ENCODE peak calls at places on chromosome 19, in five cellular contexts. One of them, this sample, is unnamed.

GRCh38 chr19:11578342-11579142 is 1.1 kb upstream of the ACP5 start:
- DNase-seq in uterus: peak; percentile 46
- DNase-seq in CD8-positive, alpha-beta T cell: peak; percentile 31
- DNase-seq in right lobe of liver: peak; percentile 74
- DNase-seq in lower lobe of right lung: peak; percentile 92
- DNase-seq in this sample: peak; percentile 88

GRCh38 chr19:5298502-5298901 is 42.1 kb downstream of the PTPRS start:
- DNase-seq in CD8-positive, alpha-beta T cell: no peak
- DNase-seq in lower lobe of right lung: peak; percentile 86
- DNase-seq in right lobe of liver: no peak
- DNase-seq in uterus: no peak
- DNase-seq in this sample: no peak

GRCh38 chr19:54026656-54027055 is 35.2 kb downstream of the CACNG6 start:
- DNase-seq in uterus: no peak
- DNase-seq in lower lobe of right lung: no peak
- DNase-seq in CD8-positive, alpha-beta T cell: no peak
- DNase-seq in right lobe of liver: no peak
- DNase-seq in this sample: no peak

GRCh38 chr19:6065685-6066365 is 44.5 kb downstream of the RFX2 start:
- DNase-seq in CD8-positive, alpha-beta T cell: peak; percentile 73
- DNase-seq in right lobe of liver: peak; percentile 79
- DNase-seq in uterus: peak; percentile 83
- DNase-seq in lower lobe of right lung: peak; percentile 73
- DNase-seq in this sample: peak; percentile 49

GRCh38 chr19:48064509-48064908 is 20.6 kb upstream of the CABP5 start:
- DNase-seq in right lobe of liver: no peak
- DNase-seq in CD8-positive, alpha-beta T cell: no peak
- DNase-seq in uterus: no peak
- DNase-seq in lower lobe of right lung: no peak
- DNase-seq in this sample: no peak

GRCh38 chr19:46616631-46617322 is 8.1 kb downstream of the PTGIR start:
- DNase-seq in uterus: no peak
- DNase-seq in CD8-positive, alpha-beta T cell: no peak
- DNase-seq in right lobe of liver: peak; percentile 82
- DNase-seq in lower lobe of right lung: no peak
- DNase-seq in this sample: no peak

GRCh38 chr19:20423381-20424207 is 142.0 kb downstream of the ZNF737 start:
- DNase-seq in CD8-positive, alpha-beta T cell: peak; percentile 28
- DNase-seq in right lobe of liver: peak; percentile 56
- DNase-seq in uterus: peak; percentile 39
- DNase-seq in lower lobe of right lung: peak; percentile 81
- DNase-seq in this sample: peak; percentile 80

GRCh38 chr19:1222394-1222793 is 15.4 kb downstream of the CBARP start:
- DNase-seq in CD8-positive, alpha-beta T cell: no peak
- DNase-seq in uterus: no peak
- DNase-seq in lower lobe of right lung: no peak
- DNase-seq in right lobe of liver: no peak
- DNase-seq in this sample: no peak

GRCh38 chr19:48914181-48914580 is 14.1 kb downstream of the NUCB1 start:
- DNase-seq in right lobe of liver: no peak
- DNase-seq in CD8-positive, alpha-beta T cell: no peak
- DNase-seq in lower lobe of right lung: no peak
- DNase-seq in uterus: no peak
- DNase-seq in this sample: no peak

GRCh38 chr19:40213251-40213793 is 4.9 kb downstream of the TTC9B start:
- DNase-seq in lower lobe of right lung: no peak
- DNase-seq in uterus: no peak
- DNase-seq in CD8-positive, alpha-beta T cell: no peak
- DNase-seq in right lobe of liver: no peak
- DNase-seq in this sample: no peak

GRCh38 chr19:49503582-49503962 is 7.3 kb downstream of the RPS11 start:
- DNase-seq in right lobe of liver: no peak
- DNase-seq in CD8-positive, alpha-beta T cell: no peak
- DNase-seq in lower lobe of right lung: no peak
- DNase-seq in uterus: no peak
- DNase-seq in this sample: no peak

GRCh38 chr19:6057651-6058365 is 52.5 kb downstream of the RFX2 start:
- DNase-seq in uterus: peak; percentile 30
- DNase-seq in CD8-positive, alpha-beta T cell: no peak
- DNase-seq in right lobe of liver: no peak
- DNase-seq in lower lobe of right lung: no peak
- DNase-seq in this sample: no peak

GRCh38 chr19:51919606-51920005 is 7.7 kb upstream of the ZNF613 start:
- DNase-seq in right lobe of liver: no peak
- DNase-seq in lower lobe of right lung: no peak
- DNase-seq in uterus: no peak
- DNase-seq in CD8-positive, alpha-beta T cell: no peak
- DNase-seq in this sample: no peak
- H3K9me3 ChIP-seq in right lobe of liver: peaks cover 27% of the 10 kb centered on the region
- H3K9me3 ChIP-seq in lower lobe of right lung: peaks cover 87% of the 10 kb centered on the region
- H3K9me3 ChIP-seq in uterus: no peaks in the 10 kb centered on the region
- H3K9me3 ChIP-seq in CD8-positive, alpha-beta T cell: peaks cover 48% of the 10 kb centered on the region
- H3K9me3 ChIP-seq in this sample: peaks cover 98% of the 10 kb centered on the region

GRCh38 chr19:52638601-52639000 is 446 bp upstream of the ZNF83 start:
- DNase-seq in CD8-positive, alpha-beta T cell: no peak
- DNase-seq in uterus: no peak
- DNase-seq in right lobe of liver: peak; percentile 51
- DNase-seq in lower lobe of right lung: peak; percentile 54
- DNase-seq in this sample: peak; percentile 39
- H3K4me3 ChIP-seq in CD8-positive, alpha-beta T cell: peak overlapping the region; percentile 68
- H3K4me3 ChIP-seq in uterus: peak overlapping the region; percentile 66
- H3K4me3 ChIP-seq in right lobe of liver: peak overlapping the region; percentile 64
- H3K4me3 ChIP-seq in lower lobe of right lung: peak overlapping the region; percentile 85
- H3K4me3 ChIP-seq in this sample: peak overlapping the region; percentile 74

GRCh38 chr19:42224940-42225717 is 5.0 kb downstream of the ZNF526 start:
- DNase-seq in right lobe of liver: no peak
- DNase-seq in uterus: no peak
- DNase-seq in lower lobe of right lung: no peak
- DNase-seq in CD8-positive, alpha-beta T cell: no peak
- DNase-seq in this sample: no peak

GRCh38 chr19:42220751-42221097 is 612 bp downstream of the ZNF526 start:
- DNase-seq in right lobe of liver: no peak
- DNase-seq in uterus: no peak
- DNase-seq in CD8-positive, alpha-beta T cell: no peak
- DNase-seq in lower lobe of right lung: no peak
- DNase-seq in this sample: no peak

GRCh38 chr19:42217522-42218442 is at the start of gene DEDD2:
- DNase-seq in uterus: peak; percentile 99
- DNase-seq in CD8-positive, alpha-beta T cell: peak; percentile 99
- DNase-seq in lower lobe of right lung: peak; percentile 98
- DNase-seq in right lobe of liver: peak; percentile 99
- DNase-seq in this sample: peak; percentile 98

GRCh38 chr19:42216653-42217521 is 590 bp downstream of the DEDD2 start:
- DNase-seq in right lobe of liver: no peak
- DNase-seq in lower lobe of right lung: peak; percentile 66
- DNase-seq in CD8-positive, alpha-beta T cell: no peak
- DNase-seq in uterus: peak; percentile 55
- DNase-seq in this sample: peak; percentile 65

DNA sequence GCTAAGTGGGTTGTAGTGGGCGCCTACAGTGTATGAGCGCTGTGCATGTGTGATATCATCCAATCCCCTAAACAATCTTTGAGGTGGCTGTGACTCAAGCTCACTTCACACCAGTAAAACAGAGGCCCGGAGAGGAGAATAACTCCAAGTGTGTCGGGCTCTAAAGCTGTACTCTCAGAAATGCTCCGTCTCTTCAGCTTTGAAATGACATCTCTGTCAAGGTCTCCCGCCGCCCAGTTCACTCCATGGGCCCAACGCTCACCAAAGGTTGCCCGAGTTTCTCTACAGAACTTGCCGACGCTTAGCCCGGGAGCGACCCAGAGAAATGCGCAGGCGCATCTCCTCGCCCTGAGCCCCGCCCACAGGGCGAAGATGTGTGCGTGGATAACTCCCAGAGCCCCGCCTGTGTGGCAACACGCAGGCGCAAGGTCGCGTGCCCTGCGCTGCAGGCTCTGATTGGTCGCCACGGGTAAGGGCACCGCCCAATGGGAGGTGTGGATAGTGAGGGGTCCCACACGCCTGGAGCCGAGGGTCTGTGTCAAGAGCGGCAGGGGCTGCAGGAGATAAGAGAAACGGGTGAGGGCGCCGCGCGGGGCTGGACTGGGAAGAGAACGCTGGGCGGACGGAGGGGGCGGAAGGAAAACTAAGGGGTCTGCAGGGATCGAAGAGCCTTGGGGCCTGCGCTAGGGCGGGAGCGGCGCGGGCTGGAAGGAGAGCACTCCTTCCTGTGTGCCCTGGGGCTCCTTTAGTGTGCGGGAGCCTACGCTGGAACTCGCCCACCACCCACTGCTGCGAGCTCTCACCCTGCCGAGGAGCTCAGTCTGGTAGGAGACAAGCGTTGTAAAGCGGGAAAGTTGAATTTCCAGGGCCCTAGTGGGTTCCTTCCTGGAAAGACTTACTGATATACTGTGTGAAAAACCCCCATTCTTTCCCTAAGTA is at the start of gene ZNF526:
- DNase-seq in uterus: peak; percentile 98
- DNase-seq in CD8-positive, alpha-beta T cell: peak; percentile 97
- DNase-seq in right lobe of liver: peak; percentile 98
- DNase-seq in lower lobe of right lung: peak; percentile 98
- DNase-seq in this sample: peak; percentile 99
- TF ChIP-seq CTCF in uterus: no peak
- TF ChIP-seq CTCF in CD8-positive, alpha-beta T cell: no peak
- TF ChIP-seq CTCF in right lobe of liver: no peak
- TF ChIP-seq CTCF in lower lobe of right lung: no peak
- TF ChIP-seq CTCF in this sample: no peak

GRCh38 chr19:14350302-14350701 is 30.9 kb upstream of the ADGRE5 start:
- DNase-seq in lower lobe of right lung: no peak
- DNase-seq in right lobe of liver: no peak
- DNase-seq in uterus: no peak
- DNase-seq in CD8-positive, alpha-beta T cell: no peak
- DNase-seq in this sample: no peak
- H3K9me3 ChIP-seq in lower lobe of right lung: no peaks in the 10 kb centered on the region
- H3K9me3 ChIP-seq in right lobe of liver: no peaks in the 10 kb centered on the region
- H3K9me3 ChIP-seq in uterus: no peaks in the 10 kb centered on the region
- H3K9me3 ChIP-seq in CD8-positive, alpha-beta T cell: no peaks in the 10 kb centered on the region
- H3K9me3 ChIP-seq in this sample: no peaks in the 10 kb centered on the region

GRCh38 chr19:43504426-43505185 is at the start of gene PHLDB3:
- DNase-seq in CD8-positive, alpha-beta T cell: peak; percentile 57
- DNase-seq in right lobe of liver: peak; percentile 63
- DNase-seq in lower lobe of right lung: peak; percentile 58
- DNase-seq in uterus: no peak
- DNase-seq in this sample: peak; percentile 82

GRCh38 chr19:43506629-43507028 is 2.1 kb upstream of the PHLDB3 start:
- DNase-seq in CD8-positive, alpha-beta T cell: no peak
- DNase-seq in uterus: no peak
- DNase-seq in right lobe of liver: no peak
- DNase-seq in lower lobe of right lung: no peak
- DNase-seq in this sample: no peak

GRCh38 chr19:43505941-43506340 is 1.4 kb upstream of the PHLDB3 start:
- DNase-seq in right lobe of liver: no peak
- DNase-seq in uterus: no peak
- DNase-seq in lower lobe of right lung: no peak
- DNase-seq in CD8-positive, alpha-beta T cell: no peak
- DNase-seq in this sample: no peak

GRCh38 chr19:43503501-43504425 is 783 bp downstream of the PHLDB3 start:
- DNase-seq in right lobe of liver: peak; percentile 98
- DNase-seq in uterus: peak; percentile 99
- DNase-seq in lower lobe of right lung: peak; percentile 98
- DNase-seq in CD8-positive, alpha-beta T cell: peak; percentile 99
- DNase-seq in this sample: peak; percentile 97

DNA sequence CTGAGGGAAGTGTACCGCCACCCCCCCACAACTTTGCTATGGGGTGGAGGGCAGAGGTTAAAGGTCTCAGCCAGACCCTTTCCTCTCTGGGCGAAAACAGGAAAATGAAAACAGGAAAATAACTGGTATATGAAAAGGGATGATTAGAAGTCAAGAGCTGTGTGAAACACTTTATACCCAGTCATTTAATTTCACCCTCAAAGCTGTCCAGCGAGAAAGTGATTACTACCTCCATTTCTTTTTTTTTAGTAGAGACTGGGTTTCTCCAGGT is 575 bp upstream of the PHLDB3 start:
- DNase-seq in right lobe of liver: no peak
- DNase-seq in uterus: no peak
- DNase-seq in lower lobe of right lung: no peak
- DNase-seq in CD8-positive, alpha-beta T cell: no peak
- DNase-seq in this sample: no peak
- H3K4me3 ChIP-seq in right lobe of liver: no peak overlapping the region
- H3K4me3 ChIP-seq in uterus: no peak overlapping the region
- H3K4me3 ChIP-seq in lower lobe of right lung: no peak overlapping the region
- H3K4me3 ChIP-seq in CD8-positive, alpha-beta T cell: peak overlapping the region; percentile 97
- H3K4me3 ChIP-seq in this sample: no peak overlapping the region

This sample was measured in left lung.